ENCODE peak calls at places on chromosomes 7 and 10, in ten cellular contexts. T is left ventricle myocardium inferior, X is anterior cingulate cortex, K is LoVo, F is NCI-H345, R is SK-N-SH, B is trophoblast cell, S is upper lobe of left lung, H is NCI-H774, W is upper lobe of right lung. Y is an unnamed sample.

GRCh38 chr7:114414151-114415053 is at the start of gene FOXP2:
- DNase-seq in X (no peak), H (peak), K (peak), W (no peak), B (no peak), S (no peak), R (no peak), T (no peak), F (peak), Y (no peak)

GRCh38 chr10:31888442-31888841 is 40.2 kb downstream of the ARHGAP12 start:
- DNase-seq in S (no peak), W (no peak), F (no peak), K (peak), B (no peak), R (no peak), X (no peak), H (no peak), T (no peak), Y (no peak)

GRCh38 chr7:121041516-121042148 is 53.1 kb downstream of the CPED1 start:
- DNase-seq in S (no peak), W (no peak), K (no peak), B (no peak), X (no peak), F (no peak), R (peak), T (no peak), H (no peak), Y (no peak)

GRCh38 chr7:139121-139520 is 53.2 kb upstream of the FAM20C start:
- DNase-seq in S (no peak), W (peak), K (no peak), T (peak), F (no peak), H (no peak), R (no peak), B (no peak), X (no peak), Y (no peak)

GRCh38 chr7:41459183-41459582 is 243.7 kb downstream of the INHBA start:
- DNase-seq in F (no peak), S (peak), B (no peak), K (no peak), W (no peak), R (no peak), X (no peak), T (no peak), H (no peak), Y (no peak)

GRCh38 chr10:71088054-71088453 is 124.3 kb upstream of the UNC5B start:
- DNase-seq in S (no peak), T (no peak), R (no peak), B (no peak), F (no peak), W (no peak), X (no peak), H (no peak), K (no peak), Y (no peak)

GRCh38 chr7:71775648-71776047 is 636.5 kb downstream of the CALN1 start:
- DNase-seq in F (no peak), K (no peak), T (no peak), R (no peak), X (no peak), S (no peak), H (no peak), B (no peak), W (no peak), Y (no peak)

GRCh38 chr7:44080118-44080517 is 2.2 kb downstream of the POLM start:
- DNase-seq in T (peak), B (no peak), K (no peak), R (no peak), X (no peak), H (no peak), F (no peak), S (no peak), W (no peak), Y (no peak)

GRCh38 chr10:27019827-27020226 is 80.5 kb downstream of the ANKRD26 start:
- DNase-seq in H (no peak), S (no peak), R (no peak), W (no peak), B (no peak), T (no peak), F (no peak), X (no peak), K (no peak), Y (no peak)

GRCh38 chr7:16203065-16203464 is 218.3 kb downstream of the CRPPA start:
- DNase-seq in T (no peak), H (no peak), K (peak), W (no peak), F (no peak), B (no peak), X (no peak), R (no peak), S (no peak), Y (no peak)

GRCh38 chr7:122652851-122653250 is 46.1 kb downstream of the RNF133 start:
- DNase-seq in T (no peak), H (no peak), S (peak), B (no peak), F (no peak), X (no peak), K (no peak), W (no peak), R (no peak), Y (no peak)

GRCh38 chr7:100342761-100343160 is 15.2 kb upstream of the PILRB start:
- DNase-seq in S (no peak), B (no peak), W (no peak), F (no peak), R (no peak), T (no peak), H (no peak), X (no peak), K (no peak), Y (no peak)

GRCh38 chr7:31955021-31955420 is 115.2 kb downstream of the PDE1C start:
- DNase-seq in H (no peak), S (no peak), T (no peak), W (no peak), K (no peak), F (no peak), R (no peak), X (no peak), B (no peak), Y (no peak)

GRCh38 chr10:37975407-37975991 is 948 bp downstream of the ZNF25 start:
- DNase-seq in F (peak), K (no peak), T (no peak), B (no peak), W (no peak), S (no peak), R (peak), X (no peak), H (no peak), Y (no peak)

GRCh38 chr7:110373514-110374258 is 717.2 kb upstream of the LRRN3 start:
- DNase-seq in H (no peak), R (no peak), B (peak), F (no peak), S (no peak), K (no peak), T (no peak), X (no peak), W (no peak), Y (no peak)

GRCh38 chr7:31062746-31063435 is 10.8 kb downstream of the ADCYAP1R1 start:
- DNase-seq in H (no peak), F (no peak), K (no peak), R (no peak), B (no peak), S (no peak), W (no peak), T (peak), X (no peak), Y (no peak)

GRCh38 chr10:61257956-61258496 is 195.2 kb downstream of the TMEM26 start:
- DNase-seq in F (no peak), R (no peak), T (no peak), K (no peak), S (no peak), H (no peak), W (no peak), B (no peak), X (no peak), Y (no peak)

GRCh38 chr10:70585555-70586243 is 16.8 kb downstream of the PRF1 start:
- DNase-seq in X (no peak), B (no peak), H (no peak), F (peak), R (no peak), W (peak), T (no peak), S (no peak), K (no peak), Y (no peak)

GRCh38 chr7:78033428-78033827 is 234.9 kb downstream of the PHTF2 start:
- DNase-seq in W (no peak), K (no peak), F (no peak), R (no peak), T (no peak), X (no peak), S (no peak), B (no peak), H (no peak), Y (no peak)

GRCh38 chr7:91913612-91914011 is 27.1 kb upstream of the AKAP9 start:
- DNase-seq in B (no peak), H (no peak), X (no peak), T (no peak), F (no peak), W (no peak), S (no peak), R (no peak), K (no peak), Y (no peak)

GRCh38 chr7:148191391-148192076 is 399.0 kb upstream of the C7orf33 start:
- DNase-seq in K (no peak), X (no peak), S (peak), B (no peak), H (peak), T (no peak), W (no peak), R (no peak), F (peak), Y (no peak)

GRCh38 chr7:23383225-23383624 is 84.1 kb downstream of the MALSU1 start:
- DNase-seq in S (no peak), T (no peak), B (no peak), X (no peak), K (no peak), R (no peak), F (no peak), W (no peak), H (no peak), Y (no peak)

GRCh38 chr7:93830141-93830925 is 60.2 kb downstream of the TFPI2 start:
- DNase-seq in X (no peak), F (no peak), S (no peak), H (no peak), R (no peak), W (no peak), T (no peak), B (no peak), K (no peak), Y (no peak)

GRCh38 chr7:101486764-101487458 is 124.2 kb downstream of the COL26A1 start:
- DNase-seq in F (no peak), K (no peak), T (no peak), R (peak), B (peak), X (no peak), H (no peak), W (no peak), S (no peak), Y (no peak)

GRCh38 chr7:73831656-73832579 is 1.1 kb downstream of the CLDN4 start:
- DNase-seq in T (no peak), F (peak), K (peak), S (peak), W (peak), H (peak), X (no peak), R (no peak), B (peak), Y (no peak)

GRCh38 chr10:107952649-107953589 is 788.4 kb upstream of the SORCS1 start:
- DNase-seq in T (no peak), K (no peak), S (no peak), W (no peak), B (no peak), H (no peak), R (no peak), X (no peak), F (no peak), Y (no peak)

Y was measured in sciatic nerve.